ENCODE peak calls at places on chromosomes 11 and 22, in ten cellular contexts. A is neuronal stem cell, P is foreskin fibroblast, O is fibroblast of the aortic adventitia, S is iPS DF 6.9, D is left ventricle myocardium inferior, Z is neural progenitor cell, T is tibial artery, L is body of pancreas, N is AG09309. C is an unnamed sample.

GRCh38 chr22:36191106-36191836 is 10.3 kb downstream of the APOL4 start:
- DNase-seq in P (peak), D (peak), Z (no peak), A (no peak), L (peak), N (peak), T (peak), O (peak), S (no peak), C (no peak)

GRCh38 chr11:101860694-101861371 is 54.0 kb upstream of the CEP126 start:
- DNase-seq in P (peak), S (peak), D (no peak), O (peak), L (peak), A (peak), T (no peak), Z (peak), N (no peak), C (peak)

GRCh38 chr11:111162306-111162705 is 83.2 kb upstream of the POU2AF2 start:
- DNase-seq in N (no peak), O (peak), Z (no peak), S (no peak), T (no peak), P (peak), D (no peak), L (no peak), A (no peak), C (no peak)

GRCh38 chr11:118087933-118088332 is 1.2 kb upstream of the SMIM35 start:
- DNase-seq in S (no peak), A (no peak), N (no peak), L (no peak), Z (no peak), D (no peak), P (no peak), O (no peak), T (no peak), C (no peak)

GRCh38 chr22:43242627-43243026 is 55.7 kb upstream of the TTLL12 start:
- DNase-seq in T (no peak), Z (no peak), O (no peak), P (no peak), S (no peak), D (no peak), N (no peak), L (no peak), A (no peak), C (no peak)

GRCh38 chr22:25219948-25220442 is 556 bp downstream of the CRYBB2 start:
- DNase-seq in L (no peak), O (no peak), T (no peak), A (no peak), D (no peak), Z (no peak), S (no peak), N (no peak), P (no peak), C (no peak)

GRCh38 chr11:14617241-14618027 is 26.2 kb upstream of the PDE3B start:
- DNase-seq in O (no peak), A (no peak), L (no peak), N (no peak), D (no peak), Z (no peak), P (no peak), S (no peak), T (no peak), C (no peak)

GRCh38 chr11:123057604-123058305 is 4.2 kb downstream of the HSPA8 start:
- DNase-seq in O (no peak), D (no peak), P (no peak), A (no peak), T (no peak), L (no peak), N (no peak), Z (no peak), S (no peak), C (no peak)

GRCh38 chr11:126862664-126863247 is 137.8 kb downstream of the KIRREL3 start:
- DNase-seq in A (no peak), P (no peak), N (no peak), L (no peak), T (no peak), D (no peak), O (no peak), Z (peak), S (peak), C (no peak)

GRCh38 chr22:35995772-35996171 is 32.9 kb downstream of the RBFOX2 start:
- DNase-seq in L (peak), A (no peak), N (peak), D (peak), P (peak), S (no peak), T (peak), O (peak), Z (no peak), C (no peak)

GRCh38 chr11:124758355-124759267 is 3.5 kb downstream of the ESAM start:
- DNase-seq in A (no peak), P (peak), D (peak), S (peak), O (peak), L (peak), Z (peak), T (peak), N (no peak), C (peak)

GRCh38 chr22:18056161-18056666 is 21.6 kb upstream of the PEX26 start:
- DNase-seq in D (no peak), O (peak), L (peak), T (no peak), P (peak), S (no peak), Z (no peak), A (no peak), N (peak), C (no peak)

GRCh38 chr11:2582958-2583604 is 116.7 kb downstream of the KCNQ1OT1 start:
- DNase-seq in O (no peak), Z (no peak), N (no peak), L (peak), D (peak), P (no peak), T (peak), A (no peak), S (no peak), C (no peak)

GRCh38 chr11:44658451-44658850 is 68.3 kb upstream of the TSPAN18 start:
- DNase-seq in Z (peak), N (no peak), L (no peak), T (no peak), S (no peak), O (no peak), P (peak), A (no peak), D (no peak), C (no peak)

GRCh38 chr11:17502630-17503029 is 26.0 kb upstream of the ABCC8 start:
- DNase-seq in A (no peak), L (no peak), Z (no peak), S (no peak), D (no peak), O (no peak), P (no peak), T (no peak), N (no peak), C (no peak)

GRCh38 chr22:27115410-27115809 is 458.0 kb downstream of the MIAT start:
- DNase-seq in L (no peak), N (no peak), T (peak), S (no peak), O (no peak), P (no peak), Z (no peak), D (no peak), A (no peak), C (no peak)

DNA sequence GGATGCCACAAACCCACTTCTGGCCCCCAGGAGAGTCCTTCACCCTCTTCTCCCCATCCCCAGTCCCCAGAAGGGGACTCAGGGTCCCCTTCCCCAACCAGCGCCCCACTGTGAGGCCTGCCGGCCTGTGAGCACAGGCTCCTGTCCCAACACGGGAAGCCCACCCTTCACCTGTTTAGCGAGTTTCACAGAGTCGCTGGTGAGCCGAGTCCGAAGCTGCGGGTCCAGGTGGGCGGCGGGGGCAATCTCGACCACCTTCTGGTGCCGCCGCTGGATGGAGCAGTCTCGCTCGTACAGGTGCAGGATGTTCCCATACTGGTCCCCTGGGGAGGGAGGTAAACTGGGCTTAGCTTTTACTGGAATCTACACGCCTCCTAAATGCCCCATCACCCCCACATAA is 13.3 kb downstream of the LRFN4 start:
- DNase-seq in D (no peak), N (no peak), O (no peak), A (no peak), T (no peak), L (no peak), S (no peak), P (no peak), Z (no peak), C (no peak)
- H3K4me3 ChIP-seq in D (no peak), N (no peak), O (no peak), A (no peak), T (no peak), L (no peak), S (no peak), P (no peak), Z (no peak), C (no peak)

GRCh38 chr11:130428692-130429681 is 578 bp upstream of the ADAMTS8 start:
- DNase-seq in D (no peak), O (no peak), A (no peak), Z (peak), N (no peak), S (no peak), T (no peak), L (no peak), P (no peak), C (no peak)
- H3K4me3 ChIP-seq in D (peak), O (peak), A (no peak), Z (peak), N (no peak), S (peak), T (peak), L (no peak), P (peak), C (peak)

DNA sequence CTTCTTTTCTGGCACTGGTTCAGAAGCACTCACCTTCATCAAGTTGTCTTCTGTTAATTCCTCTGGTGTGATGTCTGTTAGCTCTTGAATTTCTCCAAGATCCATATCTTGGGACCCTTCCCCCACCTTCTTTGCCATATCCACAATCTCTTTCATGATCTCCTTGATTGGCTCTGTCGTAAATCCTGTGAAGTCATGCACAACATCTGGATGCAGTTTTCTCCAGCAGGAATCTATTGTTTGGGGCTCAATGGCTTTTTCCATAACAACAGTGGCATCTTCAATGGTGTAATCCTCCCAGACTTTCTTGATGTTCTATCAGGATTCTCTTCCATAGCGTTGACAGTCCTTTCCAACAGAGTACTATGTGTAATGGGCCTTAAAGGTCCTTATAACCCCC is 96.9 kb downstream of the CSTPP1 start:
- DNase-seq in S (no peak), N (no peak), Z (peak), L (no peak), T (no peak), O (no peak), A (no peak), P (no peak), D (no peak), C (no peak)
- H3K4me3 ChIP-seq in S (no peak), N (no peak), Z (no peak), L (no peak), T (no peak), O (no peak), A (no peak), P (no peak), D (no peak), C (no peak)

GRCh38 chr11:34359548-34359891 is 1.7 kb upstream of the ABTB2 start:
- DNase-seq in O (no peak), N (no peak), D (no peak), P (no peak), S (no peak), Z (peak), L (no peak), A (no peak), T (no peak), C (no peak)
- H3K4me3 ChIP-seq in O (peak), N (no peak), D (peak), P (no peak), S (no peak), Z (peak), L (no peak), A (no peak), T (peak), C (peak)

GRCh38 chr11:108218912-108219783 is 3.3 kb downstream of the NPAT start:
- DNase-seq in L (no peak), A (no peak), T (no peak), Z (peak), S (no peak), O (no peak), P (no peak), N (no peak), D (no peak), C (no peak)
- H3K4me3 ChIP-seq in L (no peak), A (no peak), T (no peak), Z (peak), S (no peak), O (no peak), P (no peak), N (no peak), D (no peak), C (no peak)

DNA sequence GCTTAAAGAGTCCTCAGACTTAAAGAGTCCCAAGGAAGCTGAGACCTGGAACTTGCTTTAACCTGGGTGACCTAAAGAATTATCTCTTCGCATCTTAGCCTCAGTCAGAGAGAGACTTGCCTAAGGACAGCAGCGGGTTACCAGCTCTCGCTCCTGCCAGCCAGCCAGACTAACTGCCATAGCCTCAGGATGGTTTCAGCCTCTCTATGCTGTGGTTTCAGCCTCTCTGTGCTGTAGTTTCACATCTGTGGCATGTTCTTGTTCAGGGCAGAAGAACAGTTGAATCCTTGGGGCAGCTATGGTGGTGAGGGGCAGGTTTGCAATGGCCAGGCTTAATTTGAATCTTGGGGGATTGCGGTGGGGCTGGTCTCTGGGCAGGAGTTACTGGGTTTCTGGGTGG is 2.3 kb downstream of the FRMD8 start:
- DNase-seq in L (no peak), A (no peak), N (no peak), Z (no peak), D (no peak), P (no peak), O (no peak), S (no peak), T (no peak), C (no peak)
- H3K4me3 ChIP-seq in L (no peak), A (peak), N (no peak), Z (no peak), D (peak), P (peak), O (peak), S (no peak), T (no peak), C (no peak)

DNA sequence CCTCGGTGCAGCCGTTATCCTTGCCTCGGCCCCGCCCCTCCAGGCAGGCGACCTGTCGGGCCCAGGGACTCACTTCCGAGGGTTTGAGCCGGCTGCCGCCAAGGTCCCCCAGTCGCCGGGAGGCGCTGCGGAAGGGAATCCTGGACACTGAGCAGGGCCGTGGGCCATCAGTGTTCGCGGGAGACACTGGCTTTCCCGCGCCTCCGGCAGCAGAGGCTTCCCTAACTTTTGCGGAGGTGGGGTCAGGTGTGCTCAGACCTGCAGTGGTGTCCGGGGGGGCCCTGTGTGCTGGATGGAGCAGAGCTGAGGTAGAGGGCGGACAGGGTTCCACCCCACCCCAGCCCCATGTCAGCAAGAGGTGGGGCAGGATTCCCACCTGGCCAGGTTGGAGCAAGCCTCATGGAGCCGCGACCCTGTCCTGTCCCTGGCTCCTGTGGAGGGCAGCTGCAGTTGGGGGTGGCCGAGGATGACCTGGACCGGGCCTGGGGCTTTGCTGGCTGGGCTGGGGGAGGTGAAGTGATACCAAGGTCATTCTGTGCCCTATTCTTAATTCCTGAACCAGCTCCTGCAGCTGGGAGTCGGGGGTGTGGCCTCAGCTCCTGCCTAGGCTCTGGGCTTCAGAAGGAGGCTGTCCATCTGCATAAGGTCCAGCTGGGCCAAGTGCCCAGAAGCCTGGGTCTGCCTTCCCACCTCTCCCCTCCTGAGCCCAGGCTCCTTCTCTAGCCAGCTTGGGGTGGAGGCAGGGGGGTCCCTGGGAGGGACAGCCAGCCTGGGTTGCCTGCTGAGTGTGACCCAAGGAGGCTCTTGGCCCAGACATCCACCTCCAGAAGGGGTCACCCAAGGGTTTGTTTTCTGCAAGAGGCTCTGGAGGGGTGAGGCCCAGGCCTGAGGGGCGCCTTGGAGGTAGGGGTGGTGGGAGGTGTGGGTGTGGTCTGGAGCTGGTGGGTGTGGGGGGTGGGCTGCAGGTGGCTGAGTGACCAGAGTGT is 8.4 kb downstream of the TSPAN4 start:
- DNase-seq in T (no peak), P (no peak), D (no peak), O (peak), A (no peak), S (no peak), Z (peak), L (no peak), N (no peak), C (no peak)
- H3K4me3 ChIP-seq in T (no peak), P (peak), D (no peak), O (peak), A (peak), S (peak), Z (peak), L (no peak), N (no peak), C (no peak)